ENCODE peak calls at places on chromosomes 13 and 19, in seven cellular contexts. One of them, this sample, is unnamed.
A peak's percentile ranks its signal among the peaks of the same experiment; 100 is the strongest.

GRCh38 chr13:109785892-109786450 is 412 bp downstream of the IRS2 start:
- DNase-seq in brain microvascular endothelial cell: no peak
- DNase-seq in adrenal gland: no peak
- DNase-seq in HCT116: no peak
- DNase-seq in cardiac muscle cell: no peak
- DNase-seq in thoracic aorta: no peak
- DNase-seq in CD4-positive, CD25-positive, alpha-beta regulatory T cell: peak; percentile 51
- DNase-seq in this sample: no peak

GRCh38 chr13:23999411-23999810 is 102.1 kb upstream of the C1QTNF9B start:
- DNase-seq in brain microvascular endothelial cell: no peak
- DNase-seq in adrenal gland: no peak
- DNase-seq in HCT116: no peak
- DNase-seq in cardiac muscle cell: no peak
- DNase-seq in thoracic aorta: no peak
- DNase-seq in CD4-positive, CD25-positive, alpha-beta regulatory T cell: no peak
- DNase-seq in this sample: no peak

GRCh38 chr13:87128006-87128405 is 543.2 kb upstream of the SLITRK5 start:
- DNase-seq in brain microvascular endothelial cell: no peak
- DNase-seq in adrenal gland: no peak
- DNase-seq in HCT116: no peak
- DNase-seq in cardiac muscle cell: no peak
- DNase-seq in thoracic aorta: no peak
- DNase-seq in CD4-positive, CD25-positive, alpha-beta regulatory T cell: no peak
- DNase-seq in this sample: no peak

GRCh38 chr13:109323338-109323737 is 463.0 kb downstream of the IRS2 start:
- DNase-seq in brain microvascular endothelial cell: no peak
- DNase-seq in adrenal gland: no peak
- DNase-seq in HCT116: no peak
- DNase-seq in cardiac muscle cell: no peak
- DNase-seq in thoracic aorta: no peak
- DNase-seq in CD4-positive, CD25-positive, alpha-beta regulatory T cell: no peak
- DNase-seq in this sample: no peak

GRCh38 chr19:14515501-14516047 is 2.6 kb downstream of the DNAJB1 start:
- DNase-seq in brain microvascular endothelial cell: no peak
- DNase-seq in adrenal gland: no peak
- DNase-seq in HCT116: no peak
- DNase-seq in cardiac muscle cell: no peak
- DNase-seq in thoracic aorta: no peak
- DNase-seq in CD4-positive, CD25-positive, alpha-beta regulatory T cell: no peak
- DNase-seq in this sample: no peak

GRCh38 chr13:29362849-29363604 is 232.5 kb downstream of the SLC7A1 start:
- DNase-seq in brain microvascular endothelial cell: peak; percentile 39
- DNase-seq in adrenal gland: peak; percentile 29
- DNase-seq in HCT116: peak; percentile 28
- DNase-seq in cardiac muscle cell: peak; percentile 79
- DNase-seq in thoracic aorta: no peak
- DNase-seq in CD4-positive, CD25-positive, alpha-beta regulatory T cell: no peak
- DNase-seq in this sample: no peak

GRCh38 chr13:38577048-38577447 is 109.8 kb upstream of the FREM2 start:
- DNase-seq in brain microvascular endothelial cell: peak; percentile 3
- DNase-seq in adrenal gland: no peak
- DNase-seq in HCT116: no peak
- DNase-seq in cardiac muscle cell: peak; percentile 82
- DNase-seq in thoracic aorta: no peak
- DNase-seq in CD4-positive, CD25-positive, alpha-beta regulatory T cell: no peak
- DNase-seq in this sample: no peak

GRCh38 chr13:81326913-81327312 is 986.0 kb upstream of the SPRY2 start:
- DNase-seq in brain microvascular endothelial cell: no peak
- DNase-seq in adrenal gland: no peak
- DNase-seq in HCT116: no peak
- DNase-seq in cardiac muscle cell: no peak
- DNase-seq in thoracic aorta: no peak
- DNase-seq in CD4-positive, CD25-positive, alpha-beta regulatory T cell: no peak
- DNase-seq in this sample: no peak

GRCh38 chr19:53977429-53977990 is 13.9 kb upstream of the CACNG6 start:
- DNase-seq in brain microvascular endothelial cell: peak; percentile 85
- DNase-seq in adrenal gland: peak; percentile 54
- DNase-seq in HCT116: peak; percentile 70
- DNase-seq in cardiac muscle cell: peak; percentile 91
- DNase-seq in thoracic aorta: peak; percentile 62
- DNase-seq in CD4-positive, CD25-positive, alpha-beta regulatory T cell: peak; percentile 46
- DNase-seq in this sample: peak; percentile 22

GRCh38 chr19:32673573-32673972 is 1.4 kb downstream of the ANKRD27 start:
- DNase-seq in brain microvascular endothelial cell: no peak
- DNase-seq in adrenal gland: no peak
- DNase-seq in HCT116: no peak
- DNase-seq in cardiac muscle cell: no peak
- DNase-seq in thoracic aorta: no peak
- DNase-seq in CD4-positive, CD25-positive, alpha-beta regulatory T cell: no peak
- DNase-seq in this sample: no peak

GRCh38 chr13:30908416-30908980 is 2.4 kb downstream of the MEDAG start:
- DNase-seq in brain microvascular endothelial cell: no peak
- DNase-seq in adrenal gland: peak; percentile 39
- DNase-seq in HCT116: no peak
- DNase-seq in cardiac muscle cell: no peak
- DNase-seq in thoracic aorta: no peak
- DNase-seq in CD4-positive, CD25-positive, alpha-beta regulatory T cell: no peak
- DNase-seq in this sample: no peak

GRCh38 chr13:87889241-87889640 is 218.1 kb downstream of the SLITRK5 start:
- DNase-seq in brain microvascular endothelial cell: no peak
- DNase-seq in adrenal gland: no peak
- DNase-seq in HCT116: no peak
- DNase-seq in cardiac muscle cell: no peak
- DNase-seq in thoracic aorta: no peak
- DNase-seq in CD4-positive, CD25-positive, alpha-beta regulatory T cell: no peak
- DNase-seq in this sample: no peak

GRCh38 chr19:49689133-49690072 is at the start of gene ADM5:
- DNase-seq in brain microvascular endothelial cell: no peak
- DNase-seq in adrenal gland: no peak
- DNase-seq in HCT116: no peak
- DNase-seq in cardiac muscle cell: peak; percentile 34
- DNase-seq in thoracic aorta: no peak
- DNase-seq in CD4-positive, CD25-positive, alpha-beta regulatory T cell: no peak
- DNase-seq in this sample: no peak

GRCh38 chr13:74210693-74211393 is 76.6 kb upstream of the KLF12 start:
- DNase-seq in brain microvascular endothelial cell: peak; percentile 98
- DNase-seq in adrenal gland: peak; percentile 16
- DNase-seq in HCT116: no peak
- DNase-seq in cardiac muscle cell: peak; percentile 35
- DNase-seq in thoracic aorta: peak; percentile 32
- DNase-seq in CD4-positive, CD25-positive, alpha-beta regulatory T cell: no peak
- DNase-seq in this sample: peak; percentile 77

GRCh38 chr13:106182404-106182803 is 353.1 kb downstream of the EFNB2 start:
- DNase-seq in brain microvascular endothelial cell: peak; percentile 83
- DNase-seq in adrenal gland: no peak
- DNase-seq in HCT116: peak; percentile 35
- DNase-seq in cardiac muscle cell: no peak
- DNase-seq in thoracic aorta: no peak
- DNase-seq in CD4-positive, CD25-positive, alpha-beta regulatory T cell: no peak
- DNase-seq in this sample: peak; percentile 62

GRCh38 chr19:2728783-2729387 is 7.7 kb upstream of the DIRAS1 start:
- DNase-seq in brain microvascular endothelial cell: no peak
- DNase-seq in adrenal gland: no peak
- DNase-seq in HCT116: no peak
- DNase-seq in cardiac muscle cell: no peak
- DNase-seq in thoracic aorta: no peak
- DNase-seq in CD4-positive, CD25-positive, alpha-beta regulatory T cell: no peak
- DNase-seq in this sample: no peak

GRCh38 chr19:2724148-2724557 is 3.0 kb upstream of the DIRAS1 start:
- DNase-seq in brain microvascular endothelial cell: no peak
- DNase-seq in adrenal gland: no peak
- DNase-seq in HCT116: no peak
- DNase-seq in cardiac muscle cell: no peak
- DNase-seq in thoracic aorta: no peak
- DNase-seq in CD4-positive, CD25-positive, alpha-beta regulatory T cell: no peak
- DNase-seq in this sample: no peak

GRCh38 chr19:2727640-2727944 is 6.4 kb upstream of the DIRAS1 start:
- DNase-seq in brain microvascular endothelial cell: no peak
- DNase-seq in adrenal gland: no peak
- DNase-seq in HCT116: no peak
- DNase-seq in cardiac muscle cell: no peak
- DNase-seq in thoracic aorta: no peak
- DNase-seq in CD4-positive, CD25-positive, alpha-beta regulatory T cell: no peak
- DNase-seq in this sample: no peak

GRCh38 chr19:2726160-2726855 is 5.1 kb upstream of the DIRAS1 start:
- DNase-seq in brain microvascular endothelial cell: no peak
- DNase-seq in adrenal gland: no peak
- DNase-seq in HCT116: no peak
- DNase-seq in cardiac muscle cell: no peak
- DNase-seq in thoracic aorta: no peak
- DNase-seq in CD4-positive, CD25-positive, alpha-beta regulatory T cell: no peak
- DNase-seq in this sample: no peak

DNA sequence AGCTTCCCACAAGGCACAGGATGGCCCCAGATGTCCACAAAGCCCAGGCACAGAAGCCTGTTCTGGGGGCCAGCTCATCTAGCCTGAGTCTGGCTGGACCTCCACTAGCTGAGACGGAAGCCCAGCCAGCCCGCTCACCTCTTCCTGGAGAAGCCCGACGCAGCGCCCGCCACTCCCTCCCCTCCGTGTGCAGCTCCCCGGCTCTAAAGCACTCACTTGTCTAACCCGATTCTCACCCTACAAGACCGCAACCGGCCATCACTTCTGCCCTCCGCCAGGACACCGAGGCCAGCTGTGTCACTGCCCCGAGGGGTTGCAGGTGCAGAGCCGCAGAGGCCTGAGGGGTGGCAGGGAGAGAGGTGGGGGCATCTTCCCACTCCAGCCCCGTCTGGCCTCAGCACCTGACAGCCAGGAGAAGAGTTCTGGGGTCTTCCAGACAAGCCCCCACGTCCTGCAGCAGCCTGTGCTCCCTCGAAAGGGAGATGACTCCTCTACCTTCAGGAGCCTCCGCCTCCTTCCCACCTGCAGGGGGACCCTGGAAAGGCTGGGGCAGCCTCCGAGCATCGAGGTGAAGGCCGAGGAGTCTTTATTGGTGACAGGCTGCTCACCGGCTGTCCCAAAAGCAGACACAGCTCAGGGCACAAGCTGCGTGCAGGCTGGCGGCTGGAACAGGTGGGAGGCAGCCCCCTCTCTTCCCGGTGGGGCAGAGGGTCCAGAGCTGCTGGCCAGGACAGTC is 5.9 kb upstream of the DIRAS1 start:
- DNase-seq in brain microvascular endothelial cell: no peak
- DNase-seq in adrenal gland: no peak
- DNase-seq in HCT116: no peak
- DNase-seq in cardiac muscle cell: peak; percentile 30
- DNase-seq in thoracic aorta: no peak
- DNase-seq in CD4-positive, CD25-positive, alpha-beta regulatory T cell: no peak
- DNase-seq in this sample: no peak
- H3K4me3 ChIP-seq in brain microvascular endothelial cell: no peak overlapping the region
- H3K4me3 ChIP-seq in adrenal gland: no peak overlapping the region
- H3K4me3 ChIP-seq in HCT116: no peak overlapping the region
- H3K4me3 ChIP-seq in cardiac muscle cell: no peak overlapping the region
- H3K4me3 ChIP-seq in thoracic aorta: no peak overlapping the region
- H3K4me3 ChIP-seq in CD4-positive, CD25-positive, alpha-beta regulatory T cell: no peak overlapping the region
- H3K4me3 ChIP-seq in this sample: no peak overlapping the region

GRCh38 chr13:114027046-114027760 is 53.3 kb upstream of the C13orf46 start:
- DNase-seq in brain microvascular endothelial cell: no peak
- DNase-seq in adrenal gland: no peak
- DNase-seq in HCT116: no peak
- DNase-seq in cardiac muscle cell: no peak
- DNase-seq in thoracic aorta: no peak
- DNase-seq in CD4-positive, CD25-positive, alpha-beta regulatory T cell: no peak
- DNase-seq in this sample: no peak

GRCh38 chr13:114026128-114026880 is 52.4 kb upstream of the C13orf46 start:
- DNase-seq in brain microvascular endothelial cell: no peak
- DNase-seq in adrenal gland: no peak
- DNase-seq in HCT116: no peak
- DNase-seq in cardiac muscle cell: no peak
- DNase-seq in thoracic aorta: no peak
- DNase-seq in CD4-positive, CD25-positive, alpha-beta regulatory T cell: no peak
- DNase-seq in this sample: no peak

GRCh38 chr13:114024603-114025431 is 50.9 kb upstream of the C13orf46 start:
- DNase-seq in brain microvascular endothelial cell: no peak
- DNase-seq in adrenal gland: no peak
- DNase-seq in HCT116: no peak
- DNase-seq in cardiac muscle cell: no peak
- DNase-seq in thoracic aorta: no peak
- DNase-seq in CD4-positive, CD25-positive, alpha-beta regulatory T cell: no peak
- DNase-seq in this sample: no peak

GRCh38 chr13:114023716-114024602 is 50.1 kb upstream of the C13orf46 start:
- DNase-seq in brain microvascular endothelial cell: no peak
- DNase-seq in adrenal gland: no peak
- DNase-seq in HCT116: no peak
- DNase-seq in cardiac muscle cell: no peak
- DNase-seq in thoracic aorta: no peak
- DNase-seq in CD4-positive, CD25-positive, alpha-beta regulatory T cell: no peak
- DNase-seq in this sample: no peak

GRCh38 chr13:114025432-114026127 is 51.7 kb upstream of the C13orf46 start:
- DNase-seq in brain microvascular endothelial cell: peak; percentile 61
- DNase-seq in adrenal gland: no peak
- DNase-seq in HCT116: no peak
- DNase-seq in cardiac muscle cell: peak; percentile 21
- DNase-seq in thoracic aorta: no peak
- DNase-seq in CD4-positive, CD25-positive, alpha-beta regulatory T cell: no peak
- DNase-seq in this sample: no peak
- H3K36me3 ChIP-seq in brain microvascular endothelial cell: peaks cover 71% of the 10 kb centered on the region
- H3K36me3 ChIP-seq in adrenal gland: peaks cover 8% of the 10 kb centered on the region
- H3K36me3 ChIP-seq in HCT116: no peaks in the 10 kb centered on the region
- H3K36me3 ChIP-seq in cardiac muscle cell: no peaks in the 10 kb centered on the region
- H3K36me3 ChIP-seq in thoracic aorta: peaks cover 36% of the 10 kb centered on the region
- H3K36me3 ChIP-seq in CD4-positive, CD25-positive, alpha-beta regulatory T cell: peaks cover 86% of the 10 kb centered on the region
- H3K36me3 ChIP-seq in this sample: peaks cover 30% of the 10 kb centered on the region

DNA sequence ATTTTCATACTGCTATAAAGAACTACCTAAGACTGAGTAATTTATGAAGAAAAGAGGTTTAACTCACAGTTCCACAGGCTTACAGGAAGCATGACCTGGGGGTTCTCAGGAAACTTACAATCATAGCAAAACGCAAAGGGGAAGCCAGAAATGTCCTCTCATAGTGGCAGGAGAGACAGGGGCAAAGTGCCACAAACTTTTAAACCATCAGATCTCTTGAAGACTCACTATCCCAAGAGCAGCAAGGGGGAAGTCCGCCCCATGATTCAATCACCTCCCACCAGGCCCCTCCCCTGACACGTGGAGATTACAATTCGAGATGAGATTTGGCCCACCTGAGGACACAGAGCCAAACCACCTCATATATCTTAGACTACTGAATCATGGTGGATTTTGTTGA is 198.7 kb downstream of the KCTD12 start:
- DNase-seq in brain microvascular endothelial cell: no peak
- DNase-seq in adrenal gland: no peak
- DNase-seq in HCT116: no peak
- DNase-seq in cardiac muscle cell: no peak
- DNase-seq in thoracic aorta: no peak
- DNase-seq in CD4-positive, CD25-positive, alpha-beta regulatory T cell: no peak
- DNase-seq in this sample: no peak
- H3K4me3 ChIP-seq in brain microvascular endothelial cell: no peak overlapping the region
- H3K4me3 ChIP-seq in adrenal gland: no peak overlapping the region
- H3K4me3 ChIP-seq in HCT116: no peak overlapping the region
- H3K4me3 ChIP-seq in cardiac muscle cell: no peak overlapping the region
- H3K4me3 ChIP-seq in thoracic aorta: no peak overlapping the region
- H3K4me3 ChIP-seq in CD4-positive, CD25-positive, alpha-beta regulatory T cell: no peak overlapping the region
- H3K4me3 ChIP-seq in this sample: no peak overlapping the region

DNA sequence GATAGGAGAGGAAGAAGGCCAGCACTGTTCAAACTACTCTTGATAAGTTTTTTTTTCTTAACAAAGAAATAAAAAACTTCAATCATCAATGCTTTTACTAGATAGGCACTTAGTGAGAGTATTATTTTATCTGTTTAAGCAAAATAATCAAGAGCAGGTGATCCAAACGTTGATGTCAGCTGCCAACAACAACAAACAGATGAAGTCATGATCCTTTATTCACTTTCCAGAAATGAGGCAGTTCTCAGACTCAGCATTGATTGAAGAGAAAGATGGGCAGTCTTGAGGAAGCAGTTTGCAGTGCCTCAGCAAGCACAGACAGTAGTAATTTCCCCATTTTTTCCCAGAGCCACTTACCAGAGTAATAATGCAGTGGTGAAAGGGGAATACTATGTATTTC is 38.4 kb upstream of the CSNK1A1L start:
- DNase-seq in brain microvascular endothelial cell: peak; percentile 20
- DNase-seq in adrenal gland: no peak
- DNase-seq in HCT116: no peak
- DNase-seq in cardiac muscle cell: no peak
- DNase-seq in thoracic aorta: no peak
- DNase-seq in CD4-positive, CD25-positive, alpha-beta regulatory T cell: no peak
- DNase-seq in this sample: no peak
- H3K36me3 ChIP-seq in brain microvascular endothelial cell: no peaks in the 10 kb centered on the region
- H3K36me3 ChIP-seq in adrenal gland: no peaks in the 10 kb centered on the region
- H3K36me3 ChIP-seq in HCT116: no peaks in the 10 kb centered on the region
- H3K36me3 ChIP-seq in cardiac muscle cell: no peaks in the 10 kb centered on the region
- H3K36me3 ChIP-seq in thoracic aorta: no peaks in the 10 kb centered on the region
- H3K36me3 ChIP-seq in CD4-positive, CD25-positive, alpha-beta regulatory T cell: no peaks in the 10 kb centered on the region
- H3K36me3 ChIP-seq in this sample: no peaks in the 10 kb centered on the region